ENCODE peak calls at places on chromosomes 13 and 19, in seven cellular contexts. One of them, this sample, is unnamed.

GRCh38 chr19:48290341-48290922 is 20.6 kb downstream of the ZNF114 start:
- DNase-seq in GM12865: no peak
- DNase-seq in tibial nerve: no peak
- DNase-seq in glutamatergic neuron: peak; percentile 32
- DNase-seq in heart left ventricle: no peak
- DNase-seq in upper lobe of right lung: no peak
- DNase-seq in Panc1: no peak
- DNase-seq in this sample: no peak

GRCh38 chr19:46474211-46474610 is 2.8 kb upstream of the PNMA8A start:
- DNase-seq in upper lobe of right lung: peak; percentile 18
- DNase-seq in heart left ventricle: no peak
- DNase-seq in glutamatergic neuron: no peak
- DNase-seq in GM12865: no peak
- DNase-seq in Panc1: no peak
- DNase-seq in tibial nerve: no peak
- DNase-seq in this sample: no peak

GRCh38 chr13:59236979-59237378 is 926.7 kb downstream of the DIAPH3 start:
- DNase-seq in GM12865: no peak
- DNase-seq in glutamatergic neuron: no peak
- DNase-seq in Panc1: no peak
- DNase-seq in heart left ventricle: no peak
- DNase-seq in upper lobe of right lung: no peak
- DNase-seq in tibial nerve: no peak
- DNase-seq in this sample: no peak

GRCh38 chr13:104625196-104625595 is 1559.0 kb upstream of the SLC10A2 start:
- DNase-seq in Panc1: no peak
- DNase-seq in heart left ventricle: no peak
- DNase-seq in GM12865: no peak
- DNase-seq in glutamatergic neuron: peak; percentile 52
- DNase-seq in upper lobe of right lung: no peak
- DNase-seq in tibial nerve: no peak
- DNase-seq in this sample: no peak

GRCh38 chr19:33208371-33208770 is 14.2 kb downstream of the LRP3 start:
- DNase-seq in Panc1: no peak
- DNase-seq in heart left ventricle: no peak
- DNase-seq in glutamatergic neuron: no peak
- DNase-seq in GM12865: no peak
- DNase-seq in tibial nerve: no peak
- DNase-seq in upper lobe of right lung: no peak
- DNase-seq in this sample: no peak

GRCh38 chr13:41827507-41828213 is 133.2 kb downstream of the VWA8 start:
- DNase-seq in heart left ventricle: no peak
- DNase-seq in glutamatergic neuron: no peak
- DNase-seq in GM12865: no peak
- DNase-seq in Panc1: peak; percentile 42
- DNase-seq in upper lobe of right lung: no peak
- DNase-seq in tibial nerve: no peak
- DNase-seq in this sample: no peak

GRCh38 chr13:68927387-68928026 is 1180.1 kb upstream of the ATXN8OS start:
- DNase-seq in GM12865: peak; percentile 5
- DNase-seq in heart left ventricle: no peak
- DNase-seq in glutamatergic neuron: peak; percentile 43
- DNase-seq in Panc1: peak; percentile 38
- DNase-seq in upper lobe of right lung: no peak
- DNase-seq in tibial nerve: no peak
- DNase-seq in this sample: no peak

GRCh38 chr13:62387642-62388041 is 972.0 kb upstream of the PCDH20 start:
- DNase-seq in upper lobe of right lung: no peak
- DNase-seq in Panc1: no peak
- DNase-seq in GM12865: peak; percentile 1
- DNase-seq in tibial nerve: no peak
- DNase-seq in glutamatergic neuron: no peak
- DNase-seq in heart left ventricle: no peak
- DNase-seq in this sample: no peak

GRCh38 chr13:111344471-111345191 is 24.2 kb downstream of the TEX29 start:
- DNase-seq in upper lobe of right lung: peak; percentile 89
- DNase-seq in tibial nerve: no peak
- DNase-seq in heart left ventricle: no peak
- DNase-seq in Panc1: no peak
- DNase-seq in glutamatergic neuron: peak; percentile 70
- DNase-seq in GM12865: no peak
- DNase-seq in this sample: no peak
- TF ChIP-seq CTCF in upper lobe of right lung: peak; percentile 45
- TF ChIP-seq CTCF in tibial nerve: no peak
- TF ChIP-seq CTCF in heart left ventricle: no peak
- TF ChIP-seq CTCF in Panc1: no peak
- TF ChIP-seq CTCF in glutamatergic neuron: peak; percentile 67
- TF ChIP-seq CTCF in GM12865: no peak
- TF ChIP-seq CTCF in this sample: no peak

GRCh38 chr13:113742000-113742441 is 17.0 kb upstream of the TMEM255B start:
- DNase-seq in heart left ventricle: no peak
- DNase-seq in tibial nerve: no peak
- DNase-seq in Panc1: no peak
- DNase-seq in GM12865: no peak
- DNase-seq in upper lobe of right lung: peak; percentile 74
- DNase-seq in glutamatergic neuron: peak; percentile 65
- DNase-seq in this sample: no peak
- TF ChIP-seq CTCF in heart left ventricle: no peak
- TF ChIP-seq CTCF in tibial nerve: no peak
- TF ChIP-seq CTCF in Panc1: no peak
- TF ChIP-seq CTCF in GM12865: no peak
- TF ChIP-seq CTCF in upper lobe of right lung: peak; percentile 12
- TF ChIP-seq CTCF in glutamatergic neuron: no peak
- TF ChIP-seq CTCF in this sample: no peak

GRCh38 chr19:18772620-18773587 is 18.2 kb downstream of the COMP start:
- DNase-seq in GM12865: no peak
- DNase-seq in tibial nerve: no peak
- DNase-seq in upper lobe of right lung: no peak
- DNase-seq in Panc1: no peak
- DNase-seq in glutamatergic neuron: no peak
- DNase-seq in heart left ventricle: no peak
- DNase-seq in this sample: no peak

GRCh38 chr19:18770663-18771327 is 20.3 kb downstream of the COMP start:
- DNase-seq in upper lobe of right lung: no peak
- DNase-seq in Panc1: no peak
- DNase-seq in GM12865: no peak
- DNase-seq in glutamatergic neuron: no peak
- DNase-seq in heart left ventricle: no peak
- DNase-seq in tibial nerve: no peak
- DNase-seq in this sample: no peak

GRCh38 chr19:18773682-18774081 is 17.4 kb downstream of the COMP start:
- DNase-seq in upper lobe of right lung: no peak
- DNase-seq in heart left ventricle: no peak
- DNase-seq in Panc1: no peak
- DNase-seq in tibial nerve: no peak
- DNase-seq in GM12865: no peak
- DNase-seq in glutamatergic neuron: peak; percentile 16
- DNase-seq in this sample: no peak

GRCh38 chr19:18769989-18770528 is 21.0 kb downstream of the COMP start:
- DNase-seq in Panc1: no peak
- DNase-seq in heart left ventricle: no peak
- DNase-seq in tibial nerve: no peak
- DNase-seq in upper lobe of right lung: no peak
- DNase-seq in GM12865: no peak
- DNase-seq in glutamatergic neuron: peak; percentile 12
- DNase-seq in this sample: no peak

DNA sequence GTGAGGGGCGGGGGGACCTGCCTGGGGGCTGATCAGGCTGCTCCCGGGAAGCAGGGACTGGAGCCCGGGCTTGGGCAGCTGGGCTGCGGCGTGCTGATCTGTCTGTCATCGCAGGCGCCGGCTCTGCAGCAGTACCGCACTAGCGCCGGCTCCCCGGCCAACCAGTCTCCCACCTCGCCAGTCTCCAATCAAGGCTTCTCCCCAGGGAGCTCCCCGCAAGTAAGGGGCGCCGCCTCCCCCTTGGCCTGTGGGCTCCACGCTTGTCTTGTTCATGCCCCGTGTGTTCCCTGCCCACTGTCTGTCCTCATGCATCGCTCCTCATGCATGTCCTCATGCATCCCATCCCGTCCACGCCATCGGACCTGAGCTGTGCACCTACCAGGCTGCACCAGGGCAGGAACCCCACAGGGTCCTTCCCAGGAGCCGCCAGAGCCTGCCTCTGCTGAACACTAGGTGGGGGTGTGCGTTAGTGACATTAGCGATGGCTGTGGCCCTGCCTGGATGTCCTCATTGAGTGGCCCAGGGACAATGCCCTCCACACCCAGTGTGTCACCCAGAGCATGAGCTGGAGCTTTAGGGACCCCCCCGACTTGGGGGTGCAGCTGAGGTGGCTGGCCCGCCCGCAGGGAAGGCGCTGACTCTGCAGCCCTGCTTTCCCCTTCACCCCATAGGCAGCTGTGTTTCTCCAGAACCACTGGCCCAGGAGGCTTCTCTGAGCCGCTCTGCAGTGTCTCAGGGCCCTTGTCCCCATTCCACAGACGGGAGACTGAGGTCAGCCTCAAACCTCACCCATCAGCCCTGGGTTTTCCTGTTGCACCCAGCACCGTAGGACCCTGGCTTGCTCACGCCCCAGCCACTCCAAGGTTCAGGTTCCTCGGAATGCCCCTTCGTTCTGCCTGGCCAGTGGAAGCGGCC is 19.5 kb downstream of the COMP start:
- DNase-seq in upper lobe of right lung: no peak
- DNase-seq in heart left ventricle: no peak
- DNase-seq in GM12865: peak; percentile 37
- DNase-seq in glutamatergic neuron: peak; percentile 38
- DNase-seq in tibial nerve: no peak
- DNase-seq in Panc1: no peak
- DNase-seq in this sample: peak; percentile 62
- TF ChIP-seq CTCF in upper lobe of right lung: peak; percentile 5
- TF ChIP-seq CTCF in heart left ventricle: no peak
- TF ChIP-seq CTCF in GM12865: peak; percentile 31
- TF ChIP-seq CTCF in glutamatergic neuron: peak; percentile 29
- TF ChIP-seq CTCF in tibial nerve: no peak
- TF ChIP-seq CTCF in Panc1: peak; percentile 66
- TF ChIP-seq CTCF in this sample: no peak

DNA sequence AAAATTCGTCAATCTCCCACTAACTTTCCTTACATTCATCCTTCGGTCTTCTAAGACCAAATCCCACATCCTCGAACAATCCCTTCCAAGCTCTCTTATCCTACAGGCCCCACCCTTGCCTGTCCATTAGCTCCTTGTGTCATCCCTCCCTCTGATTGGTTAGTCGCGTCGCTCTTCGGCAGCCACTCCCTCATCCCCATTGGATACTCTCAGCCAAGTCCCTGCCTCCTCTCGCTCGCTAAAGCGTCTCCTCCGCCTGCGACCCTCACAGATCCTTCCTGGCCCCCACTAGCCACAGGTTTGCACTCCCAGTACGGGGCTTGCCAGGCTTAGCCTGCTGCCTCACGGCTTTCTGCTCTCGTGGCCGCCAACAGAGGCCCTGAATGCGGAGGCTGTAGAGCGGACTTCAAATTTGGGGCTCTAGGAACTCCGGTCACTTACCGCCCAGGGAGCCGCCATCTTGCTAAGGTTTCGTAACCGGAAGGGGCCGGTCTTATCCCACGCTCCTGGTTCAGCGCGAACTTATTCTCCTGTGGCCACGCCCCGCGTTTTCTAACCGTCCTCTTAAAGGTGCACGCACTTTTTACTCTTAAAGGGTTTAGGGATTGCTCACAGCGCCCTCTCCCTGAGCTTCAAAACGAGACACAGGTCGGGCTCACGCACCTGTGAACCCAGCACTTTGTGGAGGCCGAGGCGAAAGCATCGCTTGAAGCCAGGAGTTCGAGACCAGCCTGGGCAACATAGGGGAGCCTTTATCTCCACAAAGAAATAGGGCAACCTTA is at the start of gene DMAC2:
- DNase-seq in GM12865: peak; percentile 98
- DNase-seq in tibial nerve: peak; percentile 96
- DNase-seq in upper lobe of right lung: peak; percentile 97
- DNase-seq in Panc1: peak; percentile 88
- DNase-seq in glutamatergic neuron: peak; percentile 93
- DNase-seq in heart left ventricle: peak; percentile 97
- DNase-seq in this sample: peak; percentile 81
- TF ChIP-seq CTCF in GM12865: peak; percentile 60
- TF ChIP-seq CTCF in tibial nerve: peak; percentile 31
- TF ChIP-seq CTCF in upper lobe of right lung: peak; percentile 59
- TF ChIP-seq CTCF in Panc1: peak; percentile 68
- TF ChIP-seq CTCF in glutamatergic neuron: no peak
- TF ChIP-seq CTCF in heart left ventricle: peak; percentile 57
- TF ChIP-seq CTCF in this sample: peak; percentile 53

GRCh38 chr13:55999709-56000108 is 1141.0 kb upstream of the PRR20A start:
- DNase-seq in tibial nerve: no peak
- DNase-seq in upper lobe of right lung: no peak
- DNase-seq in heart left ventricle: no peak
- DNase-seq in GM12865: no peak
- DNase-seq in glutamatergic neuron: no peak
- DNase-seq in Panc1: no peak
- DNase-seq in this sample: no peak
- TF ChIP-seq CTCF in tibial nerve: no peak
- TF ChIP-seq CTCF in upper lobe of right lung: no peak
- TF ChIP-seq CTCF in heart left ventricle: no peak
- TF ChIP-seq CTCF in GM12865: no peak
- TF ChIP-seq CTCF in glutamatergic neuron: no peak
- TF ChIP-seq CTCF in Panc1: no peak
- TF ChIP-seq CTCF in this sample: no peak

GRCh38 chr19:44051654-44052402 is at the start of gene ZNF223:
- DNase-seq in upper lobe of right lung: peak; percentile 97
- DNase-seq in glutamatergic neuron: peak; percentile 94
- DNase-seq in heart left ventricle: peak; percentile 97
- DNase-seq in Panc1: peak; percentile 69
- DNase-seq in tibial nerve: peak; percentile 85
- DNase-seq in GM12865: peak; percentile 1
- DNase-seq in this sample: peak; percentile 81
- TF ChIP-seq CTCF in upper lobe of right lung: no peak
- TF ChIP-seq CTCF in glutamatergic neuron: no peak
- TF ChIP-seq CTCF in heart left ventricle: no peak
- TF ChIP-seq CTCF in Panc1: no peak
- TF ChIP-seq CTCF in tibial nerve: no peak
- TF ChIP-seq CTCF in GM12865: no peak
- TF ChIP-seq CTCF in this sample: no peak

DNA sequence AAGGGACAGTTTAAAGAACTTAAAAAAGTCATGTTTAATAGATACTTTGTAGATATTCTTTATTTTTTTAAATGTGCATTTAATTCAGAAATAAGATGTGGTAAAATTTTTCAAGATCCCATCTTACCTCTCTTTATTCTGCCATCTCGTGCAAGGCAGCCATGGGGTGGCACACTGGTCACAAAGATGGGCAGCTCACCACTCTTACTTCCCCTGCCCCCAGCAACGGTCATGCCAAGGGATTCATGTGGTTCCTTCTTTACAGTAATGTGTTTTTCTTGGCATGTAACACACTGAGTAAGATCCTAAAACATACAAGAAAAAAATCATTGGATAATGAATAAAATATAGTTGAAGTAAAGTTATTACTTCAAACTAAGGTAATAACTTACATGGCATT is 64.2 kb downstream of the LNX2 start:
- DNase-seq in GM12865: no peak
- DNase-seq in heart left ventricle: peak; percentile 25
- DNase-seq in glutamatergic neuron: no peak
- DNase-seq in upper lobe of right lung: no peak
- DNase-seq in Panc1: no peak
- DNase-seq in tibial nerve: no peak
- DNase-seq in this sample: no peak
- TF ChIP-seq CTCF in GM12865: no peak
- TF ChIP-seq CTCF in heart left ventricle: peak; percentile 22
- TF ChIP-seq CTCF in glutamatergic neuron: no peak
- TF ChIP-seq CTCF in upper lobe of right lung: peak; percentile 12
- TF ChIP-seq CTCF in Panc1: peak; percentile 18
- TF ChIP-seq CTCF in tibial nerve: peak; percentile 15
- TF ChIP-seq CTCF in this sample: no peak

This sample was measured in GM20000.